ENCODE peak calls at places on chromosomes 4 and X, in four cellular contexts. Q, H, F and I are unnamed samples.

GRCh38 chr4:40607224-40607623 is 22.4 kb downstream of the RBM47 start:
- DNase-seq in Q (no peak), F (no peak), H (no peak), I (no peak)

GRCh38 chr4:23775694-23776093 is 114.2 kb downstream of the PPARGC1A start:
- DNase-seq in Q (no peak), F (no peak), H (no peak), I (no peak)

GRCh38 chr4:143700060-143700419 is 435 bp downstream of the FREM3 start:
- DNase-seq in F (no peak), Q (peak), H (peak), I (no peak)

GRCh38 chr4:104451573-104451972 is 43.1 kb downstream of the CXXC4 start:
- DNase-seq in Q (no peak), H (no peak), F (peak), I (peak)

GRCh38 chrX:56503941-56504673 is 59.3 kb upstream of the UBQLN2 start:
- DNase-seq in H (no peak), Q (no peak), F (no peak), I (peak)

GRCh38 chrX:9765737-9766098 is at the start of gene GPR143:
- DNase-seq in H (no peak), Q (no peak), F (peak), I (peak)

GRCh38 chr4:185204238-185204910 is 574 bp upstream of the CFAP97 start:
- DNase-seq in H (no peak), Q (peak), F (no peak), I (peak)

GRCh38 chr4:126306152-126306869 is 991.6 kb downstream of the FAT4 start:
- DNase-seq in Q (no peak), F (no peak), H (no peak), I (no peak)

GRCh38 chrX:115713465-115713864 is 152.5 kb downstream of the PLS3 start:
- DNase-seq in Q (no peak), F (no peak), H (no peak), I (no peak)

GRCh38 chr4:141643557-141643956 is 7.2 kb downstream of the IL15 start:
- DNase-seq in Q (no peak), H (no peak), F (no peak), I (no peak)

GRCh38 chrX:18995216-18995615 is 11.3 kb upstream of the PHKA2 start:
- DNase-seq in F (no peak), Q (peak), H (no peak), I (no peak)

GRCh38 chr4:150082241-150082640 is 4.0 kb downstream of the DCLK2 start:
- DNase-seq in H (no peak), F (no peak), Q (peak), I (no peak)

GRCh38 chr4:94766856-94767255 is 9.1 kb downstream of the BMPR1B start:
- DNase-seq in F (no peak), H (no peak), Q (no peak), I (no peak)

GRCh38 chr4:85177679-85178078 is 211.2 kb upstream of the WDFY3 start:
- DNase-seq in Q (no peak), H (no peak), F (no peak), I (no peak)

GRCh38 chrX:56763556-56764152 is 34.6 kb downstream of the NBDY start:
- DNase-seq in H (peak), Q (no peak), F (no peak), I (no peak)

GRCh38 chr4:37914539-37914938 is 23.7 kb downstream of the TBC1D1 start:
- DNase-seq in F (no peak), H (no peak), Q (no peak), I (no peak)

GRCh38 chr4:7147261-7147660 is 45.1 kb upstream of the SORCS2 start:
- DNase-seq in Q (no peak), H (no peak), F (no peak), I (no peak)

GRCh38 chrX:132757066-132757623 is 201.3 kb downstream of the HS6ST2 start:
- DNase-seq in H (no peak), F (no peak), Q (no peak), I (no peak)

GRCh38 chrX:69555396-69556023 is 51.4 kb downstream of the NALF2 start:
- DNase-seq in H (no peak), F (no peak), Q (no peak), I (no peak)

GRCh38 chr4:2290974-2291704 is 29.2 kb upstream of the MXD4 start:
- DNase-seq in F (no peak), H (no peak), Q (no peak), I (no peak)

GRCh38 chr4:134201216-134202098 is at the start of gene PABPC4L:
- DNase-seq in Q (peak), F (no peak), H (peak), I (peak)

GRCh38 chr4:125388653-125389052 is 73.9 kb downstream of the FAT4 start:
- DNase-seq in F (peak), Q (peak), H (no peak), I (no peak)

GRCh38 chr4:57037982-57038604 is 59.4 kb downstream of the POLR2B start:
- DNase-seq in H (peak), Q (peak), F (no peak), I (peak)